ENCODE peak calls at places on chromosome 15, in four cellular contexts. B, C, S and R are unnamed samples.

GRCh38 chr15:69784808-69785550 is 312.7 kb downstream of the TLE3 start:
- DNase-seq in B (no peak), C (no peak), S (peak), R (peak)

GRCh38 chr15:68939501-68939900 is 9.2 kb downstream of the SPESP1 start:
- DNase-seq in B (no peak), C (no peak), S (no peak), R (no peak)

GRCh38 chr15:34616613-34617012 is 33.2 kb upstream of the GOLGA8B start:
- DNase-seq in B (peak), C (no peak), S (peak), R (peak)

GRCh38 chr15:91517491-91518200 is 335.9 kb upstream of the SLCO3A1 start:
- DNase-seq in B (no peak), C (no peak), S (peak), R (no peak)

GRCh38 chr15:75167588-75168076 is 34.0 kb upstream of the C15orf39 start:
- DNase-seq in B (no peak), C (no peak), S (no peak), R (peak)

GRCh38 chr15:74322558-74323180 is 44.8 kb downstream of the CYP11A1 start:
- DNase-seq in B (peak), C (no peak), S (peak), R (peak)

GRCh38 chr15:80207887-80208286 is 44.1 kb downstream of the CTXND1 start:
- DNase-seq in B (no peak), C (no peak), S (no peak), R (no peak)

GRCh38 chr15:65525622-65526021 is 4.6 kb upstream of the HACD3 start:
- DNase-seq in B (no peak), C (no peak), S (no peak), R (peak)

GRCh38 chr15:100928632-100929280 is 9.6 kb downstream of the LRRK1 start:
- DNase-seq in B (no peak), C (no peak), S (no peak), R (no peak)

GRCh38 chr15:60899322-60899966 is 329.7 kb downstream of the RORA start:
- DNase-seq in B (no peak), C (no peak), S (no peak), R (no peak)

GRCh38 chr15:80710635-80711553 is 15.8 kb downstream of the ABHD17C start:
- DNase-seq in B (no peak), C (no peak), S (no peak), R (peak)

GRCh38 chr15:43070249-43070648 is 35.6 kb downstream of the UBR1 start:
- DNase-seq in B (no peak), C (no peak), S (no peak), R (no peak)

GRCh38 chr15:39888243-39888642 is 31.8 kb downstream of the GPR176 start:
- DNase-seq in B (no peak), C (no peak), S (no peak), R (peak)

GRCh38 chr15:100108846-100109245 is 232.9 kb downstream of the ADAMTS17 start:
- DNase-seq in B (no peak), C (no peak), S (no peak), R (no peak)

GRCh38 chr15:69951511-69952209 is 146.1 kb downstream of the TLE3 start:
- DNase-seq in B (no peak), C (no peak), S (no peak), R (peak)

GRCh38 chr15:89768071-89768500 is 8.0 kb upstream of the MESP2 start:
- DNase-seq in B (no peak), C (no peak), S (peak), R (no peak)

GRCh38 chr15:93088200-93088980 is 621 bp downstream of the RGMA start:
- DNase-seq in B (peak), C (peak), S (peak), R (peak)

GRCh38 chr15:37981781-37982180 is 47.3 kb downstream of the TMCO5A start:
- DNase-seq in B (no peak), C (no peak), S (peak), R (peak)

GRCh38 chr15:42686281-42686680 is 50.6 kb downstream of the CDAN1 start:
- DNase-seq in B (no peak), C (no peak), S (no peak), R (no peak)

GRCh38 chr15:90889736-90890456 is 5.6 kb downstream of the FES start:
- DNase-seq in B (no peak), C (no peak), S (no peak), R (no peak)

GRCh38 chr15:45921376-45921775 is 286.5 kb downstream of the SQOR start:
- DNase-seq in B (no peak), C (no peak), S (peak), R (peak)

GRCh38 chr15:60551147-60551780 is 72.3 kb upstream of the ICE2 start:
- DNase-seq in B (no peak), C (no peak), S (no peak), R (no peak)

GRCh38 chr15:77969055-77969454 is 108.5 kb downstream of the TBC1D2B start:
- DNase-seq in B (no peak), C (no peak), S (no peak), R (no peak)

GRCh38 chr15:85878866-85879265 is 84.1 kb upstream of the KLHL25 start:
- DNase-seq in B (no peak), C (no peak), S (no peak), R (no peak)

GRCh38 chr15:70799667-70800450 is 36.5 kb upstream of the UACA start:
- DNase-seq in B (no peak), C (no peak), S (peak), R (peak)

GRCh38 chr15:94524565-94524964 is 293.2 kb downstream of the MCTP2 start:
- DNase-seq in B (no peak), C (no peak), S (no peak), R (no peak)

GRCh38 chr15:26634319-26634718 is 138.5 kb downstream of the GABRB3 start:
- DNase-seq in B (no peak), C (peak), S (no peak), R (no peak)

GRCh38 chr15:44535509-44536297 is 1.2 kb upstream of the EIF3J start:
- DNase-seq in B (no peak), C (no peak), S (peak), R (no peak)

GRCh38 chr15:36278219-36278618 is 301.2 kb upstream of the CDIN1 start:
- DNase-seq in B (no peak), C (no peak), S (no peak), R (peak)

GRCh38 chr15:23073890-23074631 is 34.7 kb upstream of the TUBGCP5 start:
- DNase-seq in B (no peak), C (no peak), S (no peak), R (no peak)

GRCh38 chr15:40344631-40345120 is 3.9 kb upstream of the CCDC9B start:
- DNase-seq in B (peak), C (no peak), S (peak), R (peak)